ENCODE peak calls at places on chromosomes 4 and X, in five cellular contexts. G is choroid plexus epithelial cell; X is stimulated activated CD4-positive, alpha-beta T cell treated with anti-CD3 and anti-CD28 coated beads, TNF-alpha, amount 100 ng/mL, for 1 hour; L is activated CD8-positive, alpha-beta T cell treated with anti-CD3 and anti-CD28 coated beads, Interleukin-2, amount 10 ng/mL, durations not matched to agents 7 days and 5 days; S is HS-5. J is an unnamed sample.

GRCh38 chr4:163495900-163496299 is 1.4 kb downstream of the TMA16 start:
- DNase-seq in G (no peak), X (no peak), L (no peak), S (no peak), J (no peak)

GRCh38 chrX:76428243-76429130 is 977 bp downstream of the MAGEE1 start:
- DNase-seq in G (no peak), X (no peak), L (peak; percentile 63), S (no peak), J (no peak)

GRCh38 chr4:56324011-56324610 is 63.2 kb downstream of the AASDH start:
- DNase-seq in G (no peak), X (no peak), L (no peak), S (no peak), J (no peak)

GRCh38 chr4:73007526-73008100 is 61.9 kb downstream of the COX18 start:
- DNase-seq in G (no peak), X (no peak), L (no peak), S (no peak), J (no peak)

GRCh38 chrX:23003121-23003520 is 3.4 kb downstream of the DDX53 start:
- DNase-seq in G (peak; percentile 46), X (no peak), L (no peak), S (no peak), J (no peak)

GRCh38 chr4:183546376-183546775 is 41.5 kb downstream of the ING2 start:
- DNase-seq in G (no peak), X (no peak), L (no peak), S (no peak), J (no peak)

GRCh38 chrX:134642394-134642793 is 15.9 kb downstream of the PLAC1 start:
- DNase-seq in G (no peak), X (no peak), L (no peak), S (no peak), J (no peak)

GRCh38 chr4:24857996-24858395 is 54.8 kb downstream of the CCDC149 start:
- DNase-seq in G (peak; percentile 66), X (no peak), L (no peak), S (no peak), J (peak; percentile 9)

GRCh38 chrX:150990910-150991309 is 7.8 kb downstream of the HMGB3 start:
- DNase-seq in G (no peak), X (no peak), L (no peak), S (no peak), J (peak; percentile 54)

GRCh38 chr4:107599841-107600240 is 120.2 kb downstream of the PAPSS1 start:
- DNase-seq in G (no peak), X (no peak), L (no peak), S (no peak), J (no peak)

GRCh38 chrX:109774706-109775105 is 41.6 kb upstream of the ACSL4 start:
- DNase-seq in G (peak; percentile 82), X (no peak), L (no peak), S (peak; percentile 56), J (peak; percentile 5)

GRCh38 chr4:173505924-173506779 is 23.9 kb downstream of the HAND2 start:
- DNase-seq in G (peak; percentile 49), X (no peak), L (peak; percentile 68), S (no peak), J (no peak)

GRCh38 chrX:121641560-121641959 is 594.1 kb downstream of the GLUD2 start:
- DNase-seq in G (peak; percentile 64), X (no peak), L (no peak), S (peak; percentile 56), J (no peak)

GRCh38 chrX:54452920-54453319 is 12.7 kb downstream of the TSR2 start:
- DNase-seq in G (peak; percentile 43), X (no peak), L (no peak), S (no peak), J (no peak)

GRCh38 chr4:138707746-138708145 is 307.8 kb upstream of the NOCT start:
- DNase-seq in G (no peak), X (no peak), L (no peak), S (no peak), J (no peak)

GRCh38 chr4:110904435-110905050 is 281.7 kb upstream of the PITX2 start:
- DNase-seq in G (no peak), X (no peak), L (no peak), S (no peak), J (no peak)

GRCh38 chr4:2365913-2366210 is 52.6 kb downstream of the ZFYVE28 start:
- DNase-seq in G (no peak), X (no peak), L (no peak), S (no peak), J (no peak)